ENCODE peak calls at places on chromosomes 16 and 17, in six cellular contexts. X is heart left ventricle, S is A549, I is body of pancreas, K is esophagus squamous epithelium, U is ovary. N is an unnamed sample.

GRCh38 chr16:71214771-71215381 is 15.6 kb downstream of the HYDIN start:
- DNase-seq in X (no peak), S (no peak), I (no peak), K (no peak), U (no peak), N (no peak)

GRCh38 chr17:6439951-6440350 is 4.3 kb upstream of the PIMREG start:
- DNase-seq in X (no peak), S (no peak), I (no peak), K (no peak), U (no peak), N (no peak)

GRCh38 chr17:77189148-77189547 is 48.4 kb downstream of the SEC14L1 start:
- DNase-seq in X (no peak), S (no peak), I (no peak), K (no peak), U (no peak), N (no peak)

GRCh38 chr16:97822-98221 is 19.8 kb downstream of the MPG start:
- DNase-seq in X (no peak), S (no peak), I (no peak), K (no peak), U (no peak), N (no peak)

GRCh38 chr17:27247071-27247957 is 46.6 kb upstream of the WSB1 start:
- DNase-seq in X (peak; percentile 77), S (peak; percentile 84), I (peak; percentile 80), K (no peak), U (no peak), N (peak; percentile 77)

GRCh38 chr17:76271669-76272540 is 6.8 kb downstream of the UBALD2 start:
- DNase-seq in X (no peak), S (no peak), I (peak; percentile 79), K (no peak), U (peak; percentile 40), N (peak; percentile 86)

GRCh38 chr17:50765454-50766221 is 1.7 kb downstream of the ANKRD40CL start:
- DNase-seq in X (no peak), S (no peak), I (no peak), K (no peak), U (no peak), N (peak; percentile 74)

GRCh38 chr16:23679274-23679985 is 741 bp downstream of the PLK1 start:
- DNase-seq in X (no peak), S (peak; percentile 80), I (no peak), K (no peak), U (no peak), N (peak; percentile 51)

GRCh38 chr16:88782454-88783390 is 2.3 kb downstream of the PIEZO1 start:
- DNase-seq in X (no peak), S (no peak), I (no peak), K (no peak), U (no peak), N (peak; percentile 36)

GRCh38 chr17:72976971-72977767 is 115.3 kb downstream of the SLC39A11 start:
- DNase-seq in X (peak; percentile 49), S (peak; percentile 65), I (peak; percentile 65), K (no peak), U (peak; percentile 55), N (no peak)

GRCh38 chr17:6699997-6700947 is 12.9 kb downstream of the SLC13A5 start:
- DNase-seq in X (no peak), S (no peak), I (no peak), K (no peak), U (no peak), N (no peak)

GRCh38 chr17:49491370-49491769 is 3.7 kb upstream of the NGFR start:
- DNase-seq in X (no peak), S (no peak), I (no peak), K (no peak), U (no peak), N (no peak)

GRCh38 chr17:42629420-42630009 is 20.0 kb downstream of the TUBG1 start:
- DNase-seq in X (no peak), S (no peak), I (peak; percentile 48), K (no peak), U (no peak), N (no peak)

GRCh38 chr17:29069526-29070041 is 26.6 kb downstream of the PIPOX start:
- DNase-seq in X (no peak), S (no peak), I (no peak), K (no peak), U (no peak), N (no peak)

GRCh38 chr17:76640550-76641380 is 2.8 kb downstream of the ST6GALNAC1 start:
- DNase-seq in X (no peak), S (no peak), I (no peak), K (no peak), U (no peak), N (no peak)

GRCh38 chr16:6096931-6097665 is 999.5 kb upstream of the EEF2KMT start:
- DNase-seq in X (no peak), S (no peak), I (no peak), K (no peak), U (no peak), N (no peak)

GRCh38 chr17:62573480-62574117 is 53.9 kb upstream of the MRC2 start:
- DNase-seq in X (no peak), S (no peak), I (no peak), K (no peak), U (no peak), N (no peak)

GRCh38 chr17:36602924-36603384 is 1.6 kb downstream of the MRM1 start:
- DNase-seq in X (peak; percentile 35), S (peak; percentile 78), I (peak; percentile 56), K (no peak), U (peak; percentile 35), N (peak; percentile 86)

GRCh38 chr16:13102401-13102800 is 201.0 kb downstream of the SHISA9 start:
- DNase-seq in X (no peak), S (no peak), I (no peak), K (no peak), U (no peak), N (no peak)

GRCh38 chr16:7313170-7313569 is 19.5 kb upstream of the RBFOX1 start:
- DNase-seq in X (no peak), S (no peak), I (no peak), K (no peak), U (no peak), N (no peak)

GRCh38 chr17:29042679-29043538 is at the start of gene PIPOX:
- DNase-seq in X (no peak), S (no peak), I (peak; percentile 22), K (no peak), U (no peak), N (peak; percentile 18)

GRCh38 chr16:89143911-89144675 is 27.5 kb upstream of the CDH15 start:
- DNase-seq in X (no peak), S (no peak), I (no peak), K (no peak), U (no peak), N (peak; percentile 30)

GRCh38 chr17:15262291-15263205 is 2.6 kb downstream of the PMP22 start:
- DNase-seq in X (peak; percentile 90), S (peak; percentile 97), I (peak; percentile 68), K (peak; percentile 28), U (peak; percentile 91), N (peak; percentile 35)
- TF ChIP-seq POLR2A in X (peak; percentile 36), S (peak; percentile 73), I (no peak), K (no peak), U (peak; percentile 82), N (peak; percentile 79)

GRCh38 chr17:81427446-81428120 is 32.3 kb downstream of the BAHCC1 start:
- DNase-seq in X (peak; percentile 61), S (no peak), I (peak; percentile 92), K (no peak), U (no peak), N (peak; percentile 71)
- TF ChIP-seq POLR2A in X (no peak), S (no peak), I (no peak), K (no peak), U (no peak), N (no peak)

GRCh38 chr16:67235816-67236547 is 9.1 kb downstream of the TMEM208 start:
- DNase-seq in X (no peak), S (no peak), I (no peak), K (no peak), U (no peak), N (no peak)

GRCh38 chr16:67230809-67231660 is 4.1 kb downstream of the TMEM208 start:
- DNase-seq in X (no peak), S (no peak), I (no peak), K (no peak), U (no peak), N (no peak)

GRCh38 chr16:67233596-67233995 is 6.7 kb downstream of the TMEM208 start:
- DNase-seq in X (no peak), S (no peak), I (no peak), K (no peak), U (no peak), N (no peak)

GRCh38 chr16:67236551-67237395 is 9.8 kb downstream of the TMEM208 start:
- DNase-seq in X (no peak), S (peak; percentile 75), I (peak; percentile 9), K (no peak), U (no peak), N (peak; percentile 63)

DNA sequence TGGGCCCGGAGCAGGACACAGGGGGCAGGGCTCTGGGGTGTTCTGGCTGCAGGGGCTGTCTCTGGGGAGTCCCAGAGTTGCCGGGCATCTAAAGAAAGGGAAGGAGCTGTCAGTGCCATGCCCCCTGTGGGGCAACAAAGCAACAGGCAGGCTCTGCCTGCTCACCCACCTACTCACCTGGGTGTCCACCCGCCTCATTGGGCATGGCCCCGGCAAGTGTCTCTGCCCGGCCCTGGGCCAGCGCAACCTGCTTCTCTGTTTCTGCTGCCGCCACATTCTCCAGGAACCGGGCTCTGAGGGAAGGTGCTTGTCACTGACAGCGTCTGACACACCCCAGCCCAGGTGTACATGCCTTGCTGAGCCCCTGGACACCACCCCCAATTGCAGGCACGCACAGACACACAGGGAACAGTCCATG is 7.3 kb downstream of the TMEM208 start:
- DNase-seq in X (no peak), S (no peak), I (no peak), K (no peak), U (no peak), N (no peak)
- TF ChIP-seq POLR2A in X (no peak), S (no peak), I (no peak), K (no peak), U (no peak), N (no peak)

GRCh38 chr17:40038882-40039513 is 15.2 kb downstream of the MED24 start:
- DNase-seq in X (peak; percentile 82), S (peak; percentile 56), I (peak; percentile 77), K (no peak), U (peak; percentile 70), N (no peak)
- TF ChIP-seq POLR2A in X (no peak), S (no peak), I (no peak), K (no peak), U (no peak), N (no peak)

N was measured in Peyer's patch.